ENCODE peak calls at places on chromosome 14, in nine cellular contexts. Z, E, J, H, G, U, I, S and P are unnamed samples.

GRCh38 chr14:21902561-21903199 is 229.1 kb upstream of the OR4E1 start:
- DNase-seq in H (peak), E (no peak), Z (no peak), G (no peak), S (no peak), I (no peak), U (no peak), J (no peak), P (no peak)

GRCh38 chr14:68946423-68946822 is 32.7 kb downstream of the ACTN1 start:
- DNase-seq in E (no peak), J (no peak), H (no peak), G (no peak), U (no peak), Z (no peak), S (no peak), I (no peak), P (no peak)

GRCh38 chr14:90510208-90510607 is 113.4 kb downstream of the CALM1 start:
- DNase-seq in I (no peak), Z (peak), S (no peak), E (no peak), H (no peak), G (no peak), J (no peak), U (no peak), P (no peak)

GRCh38 chr14:54364555-54365415 is 32.0 kb upstream of the CDKN3 start:
- DNase-seq in J (no peak), H (no peak), G (no peak), I (no peak), S (peak), E (peak), U (no peak), Z (no peak), P (peak)

GRCh38 chr14:89848165-89848564 is 106.4 kb downstream of the EFCAB11 start:
- DNase-seq in S (peak), G (no peak), H (no peak), U (no peak), E (peak), J (no peak), I (no peak), Z (no peak), P (no peak)

GRCh38 chr14:47365248-47365647 is 310.2 kb downstream of the MDGA2 start:
- DNase-seq in G (no peak), E (no peak), J (no peak), U (no peak), I (no peak), H (no peak), S (no peak), Z (no peak), P (peak)

GRCh38 chr14:51251486-51251885 is 11.4 kb downstream of the TMX1 start:
- DNase-seq in U (no peak), J (no peak), G (no peak), E (no peak), I (no peak), S (no peak), Z (no peak), H (no peak), P (no peak)

GRCh38 chr14:85416771-85417170 is 113.2 kb upstream of the FLRT2 start:
- DNase-seq in J (no peak), G (no peak), H (no peak), E (peak), I (no peak), U (no peak), Z (no peak), S (peak), P (no peak)

GRCh38 chr14:73472182-73473114 is 14.1 kb upstream of the NUMB start:
- DNase-seq in I (peak), U (no peak), G (peak), Z (peak), S (peak), E (peak), J (peak), H (peak), P (no peak)

GRCh38 chr14:105439179-105439578 is 19.6 kb downstream of the MTA1 start:
- DNase-seq in H (no peak), G (no peak), Z (no peak), E (no peak), U (no peak), J (no peak), I (no peak), S (no peak), P (no peak)

GRCh38 chr14:88599761-88600439 is 37.1 kb downstream of the ZC3H14 start:
- DNase-seq in U (no peak), J (no peak), S (no peak), Z (no peak), E (no peak), G (no peak), H (no peak), I (no peak), P (no peak)

GRCh38 chr14:32509632-32510187 is 180.6 kb downstream of the AKAP6 start:
- DNase-seq in G (peak), Z (peak), H (no peak), I (no peak), U (no peak), E (peak), J (no peak), S (peak), P (peak)

GRCh38 chr14:99982449-99983250 is 82.6 kb upstream of the EVL start:
- DNase-seq in S (peak), I (peak), E (peak), U (peak), J (peak), G (peak), H (peak), Z (peak), P (peak)

GRCh38 chr14:64541261-64541970 is 875 bp downstream of the HSPA2 start:
- DNase-seq in U (no peak), H (no peak), J (no peak), G (no peak), Z (no peak), I (no peak), S (no peak), E (no peak), P (no peak)

GRCh38 chr14:36820111-36820709 is 158.6 kb downstream of the PAX9 start:
- DNase-seq in S (no peak), E (no peak), U (no peak), H (no peak), Z (no peak), J (no peak), I (peak), G (peak), P (no peak)

GRCh38 chr14:95553141-95553540 is 18.3 kb downstream of the GLRX5 start:
- DNase-seq in G (no peak), I (no peak), U (no peak), E (no peak), H (no peak), J (no peak), Z (no peak), S (no peak), P (no peak)

GRCh38 chr14:101368629-101369028 is 192.7 kb upstream of the DIO3 start:
- DNase-seq in G (no peak), Z (no peak), J (no peak), E (no peak), U (no peak), H (no peak), I (no peak), S (no peak), P (no peak)